ENCODE peak calls at places on chromosomes 11 and 22, in eight cellular contexts. X is stomach, Y is choroid plexus epithelial cell, W is psoas muscle, C is pancreas, H is heart right ventricle, K is NCI-H2029, S is fibroblast of mammary gland. T is an unnamed sample.

GRCh38 chr11:124518900-124519541 is 24.4 kb downstream of the OR8B12 start:
- DNase-seq in X (no peak), Y (peak), W (no peak), C (no peak), H (no peak), K (no peak), S (peak), T (no peak)

GRCh38 chr11:70650075-70650909 is 252.0 kb downstream of the CTTN start:
- DNase-seq in X (peak), Y (peak), W (no peak), C (peak), H (peak), K (no peak), S (peak), T (peak)

GRCh38 chr22:44422742-44423370 is 75.2 kb downstream of the RTL6 start:
- DNase-seq in X (peak), Y (no peak), W (no peak), C (no peak), H (no peak), K (peak), S (no peak), T (no peak)

GRCh38 chr22:31005535-31005934 is 36.5 kb downstream of the TUG1 start:
- DNase-seq in X (no peak), Y (no peak), W (no peak), C (no peak), H (no peak), K (no peak), S (no peak), T (no peak)

GRCh38 chr11:123588117-123588815 is 66.2 kb downstream of the SCN3B start:
- DNase-seq in X (peak), Y (no peak), W (peak), C (peak), H (no peak), K (no peak), S (no peak), T (no peak)

GRCh38 chr22:25068701-25069100 is 116.2 kb downstream of the KIAA1671 start:
- DNase-seq in X (no peak), Y (no peak), W (peak), C (no peak), H (no peak), K (no peak), S (no peak), T (no peak)

GRCh38 chr11:69689484-69690319 is 14.1 kb downstream of the FGF19 start:
- DNase-seq in X (no peak), Y (no peak), W (no peak), C (no peak), H (no peak), K (no peak), S (no peak), T (no peak)

GRCh38 chr11:35304393-35304790 is 115.0 kb downstream of the SLC1A2 start:
- DNase-seq in X (no peak), Y (peak), W (no peak), C (no peak), H (no peak), K (peak), S (peak), T (no peak)

GRCh38 chr11:64834723-64835615 is 9.5 kb downstream of the CDC42BPG start:
- DNase-seq in X (peak), Y (no peak), W (peak), C (peak), H (no peak), K (no peak), S (no peak), T (no peak)

GRCh38 chr22:19533049-19533626 is 8.9 kb upstream of the CLDN5 start:
- DNase-seq in X (no peak), Y (no peak), W (no peak), C (no peak), H (no peak), K (no peak), S (no peak), T (no peak)

GRCh38 chr11:3126207-3126865 is 38.8 kb downstream of the OSBPL5 start:
- DNase-seq in X (no peak), Y (no peak), W (peak), C (peak), H (peak), K (peak), S (no peak), T (peak)

GRCh38 chr11:61059260-61059752 is 43.0 kb upstream of the CD5 start:
- DNase-seq in X (no peak), Y (no peak), W (no peak), C (no peak), H (no peak), K (no peak), S (no peak), T (no peak)

GRCh38 chr11:34890812-34891211 is 25.4 kb downstream of the APIP start:
- DNase-seq in X (no peak), Y (peak), W (no peak), C (no peak), H (no peak), K (peak), S (peak), T (no peak)

GRCh38 chr11:92828576-92828975 is 140.9 kb upstream of the MTNR1B start:
- DNase-seq in X (no peak), Y (no peak), W (no peak), C (no peak), H (no peak), K (no peak), S (no peak), T (no peak)

GRCh38 chr11:77250881-77251640 is 50.4 kb downstream of the GDPD4 start:
- DNase-seq in X (no peak), Y (peak), W (no peak), C (no peak), H (no peak), K (no peak), S (peak), T (no peak)

GRCh38 chr22:35630387-35630793 is 13.3 kb upstream of the MB start:
- DNase-seq in X (no peak), Y (peak), W (no peak), C (no peak), H (no peak), K (no peak), S (peak), T (peak)

T was measured in thyroid gland.